ENCODE peak calls at places on chromosomes 16 and 17, in seven cellular contexts. R is renal cortical epithelial cell; M is OCI-M1; Q is dorsolateral prefrontal cortex; Y is germinal center; J is stimulated activated CD8-positive, alpha-beta memory T cell treated with anti-CD3 and anti-CD28 coated beads, Interleukin-7, amount 100 ng/mL, for 48 hours; C is hepatic stellate cell. D is an unnamed sample.

GRCh38 chr17:44354582-44355309 is 8.9 kb downstream of the FAM171A2 start:
- DNase-seq in M (no peak), Q (no peak), C (no peak), R (no peak), Y (peak; percentile 85), J (no peak), D (peak; percentile 67)

GRCh38 chr17:56291226-56291805 is 138.0 kb downstream of the ANKFN1 start:
- DNase-seq in Q (no peak), M (no peak), C (no peak), Y (no peak), J (no peak), R (no peak), D (no peak)

GRCh38 chr17:80948961-80949450 is 42.6 kb upstream of the CHMP6 start:
- DNase-seq in R (no peak), M (no peak), Y (no peak), J (no peak), C (no peak), Q (no peak), D (no peak)

GRCh38 chr16:1726661-1727502 is 20.9 kb downstream of the MAPK8IP3 start:
- DNase-seq in R (no peak), Y (no peak), J (no peak), Q (no peak), C (no peak), M (no peak), D (no peak)

GRCh38 chr17:81519284-81520020 is 6.9 kb upstream of the ACTG1 start:
- DNase-seq in R (no peak), Y (peak; percentile 67), C (no peak), Q (no peak), J (peak; percentile 47), M (peak; percentile 9), D (no peak)

GRCh38 chr16:59701987-59702386 is 967.9 kb upstream of the GOT2 start:
- DNase-seq in Y (no peak), M (no peak), R (no peak), C (no peak), Q (no peak), J (no peak), D (no peak)

GRCh38 chr17:76146053-76146875 is 5.2 kb upstream of the FOXJ1 start:
- DNase-seq in R (no peak), Q (no peak), C (no peak), M (no peak), Y (no peak), J (no peak), D (no peak)

GRCh38 chr17:4721203-4722135 is 9.8 kb upstream of the MED11 start:
- DNase-seq in R (peak; percentile 42), J (no peak), Y (no peak), M (peak; percentile 94), Q (no peak), C (peak; percentile 61), D (no peak)

GRCh38 chr17:1707107-1707506 is 3.1 kb downstream of the TLCD2 start:
- DNase-seq in M (no peak), C (no peak), J (no peak), R (no peak), Y (no peak), Q (no peak), D (no peak)

GRCh38 chr16:65323655-65324237 is 201.9 kb upstream of the CDH11 start:
- DNase-seq in Q (no peak), J (no peak), Y (no peak), R (no peak), C (no peak), M (no peak), D (no peak)

D was measured in NAMALWA.